ENCODE peak calls at places on chromosomes 4 and X, in nine cellular contexts. One of them, this sample, is unnamed.

GRCh38 chr4:3389186-3389878 is 52.4 kb upstream of the HGFAC start:
- DNase-seq in lung: no peak
- DNase-seq in upper lobe of right lung: peak
- DNase-seq in HT-29: no peak
- DNase-seq in left colon: no peak
- DNase-seq in stimulated activated CD4-positive, alpha-beta T cell treated with anti-CD3 and anti-CD28 coated beads, Interleukin-4, amount 100 ng/mL, for 24 hours: no peak
- DNase-seq in MCF 10A: no peak
- DNase-seq in mucosa of descending colon: no peak
- DNase-seq in choroid plexus epithelial cell: no peak
- DNase-seq in this sample: no peak

GRCh38 chr4:144357970-144358369 is 217.5 kb upstream of the GYPA start:
- DNase-seq in left colon: no peak
- DNase-seq in stimulated activated CD4-positive, alpha-beta T cell treated with anti-CD3 and anti-CD28 coated beads, Interleukin-4, amount 100 ng/mL, for 24 hours: no peak
- DNase-seq in lung: no peak
- DNase-seq in upper lobe of right lung: no peak
- DNase-seq in HT-29: no peak
- DNase-seq in choroid plexus epithelial cell: peak
- DNase-seq in mucosa of descending colon: no peak
- DNase-seq in MCF 10A: no peak
- DNase-seq in this sample: no peak

GRCh38 chr4:87005690-87006461 is 71.1 kb downstream of the AFF1 start:
- DNase-seq in HT-29: peak
- DNase-seq in upper lobe of right lung: no peak
- DNase-seq in lung: no peak
- DNase-seq in MCF 10A: no peak
- DNase-seq in mucosa of descending colon: no peak
- DNase-seq in stimulated activated CD4-positive, alpha-beta T cell treated with anti-CD3 and anti-CD28 coated beads, Interleukin-4, amount 100 ng/mL, for 24 hours: peak
- DNase-seq in choroid plexus epithelial cell: no peak
- DNase-seq in left colon: no peak
- DNase-seq in this sample: peak

GRCh38 chr4:170386974-170387373 is 297.2 kb upstream of the AADAT start:
- DNase-seq in lung: no peak
- DNase-seq in MCF 10A: no peak
- DNase-seq in HT-29: no peak
- DNase-seq in stimulated activated CD4-positive, alpha-beta T cell treated with anti-CD3 and anti-CD28 coated beads, Interleukin-4, amount 100 ng/mL, for 24 hours: no peak
- DNase-seq in left colon: no peak
- DNase-seq in mucosa of descending colon: no peak
- DNase-seq in upper lobe of right lung: no peak
- DNase-seq in choroid plexus epithelial cell: peak
- DNase-seq in this sample: no peak

GRCh38 chr4:187235456-187236170 is 512.0 kb upstream of the FAT1 start:
- DNase-seq in MCF 10A: no peak
- DNase-seq in stimulated activated CD4-positive, alpha-beta T cell treated with anti-CD3 and anti-CD28 coated beads, Interleukin-4, amount 100 ng/mL, for 24 hours: no peak
- DNase-seq in mucosa of descending colon: no peak
- DNase-seq in left colon: no peak
- DNase-seq in lung: no peak
- DNase-seq in upper lobe of right lung: no peak
- DNase-seq in choroid plexus epithelial cell: no peak
- DNase-seq in HT-29: no peak
- DNase-seq in this sample: peak

GRCh38 chrX:150038356-150038755 is 100.1 kb upstream of the EOLA2 start:
- DNase-seq in MCF 10A: no peak
- DNase-seq in mucosa of descending colon: no peak
- DNase-seq in left colon: no peak
- DNase-seq in choroid plexus epithelial cell: peak
- DNase-seq in HT-29: no peak
- DNase-seq in upper lobe of right lung: no peak
- DNase-seq in stimulated activated CD4-positive, alpha-beta T cell treated with anti-CD3 and anti-CD28 coated beads, Interleukin-4, amount 100 ng/mL, for 24 hours: no peak
- DNase-seq in lung: no peak
- DNase-seq in this sample: no peak

GRCh38 chr4:19034089-19034488 is 1012.5 kb upstream of the LCORL start:
- DNase-seq in HT-29: no peak
- DNase-seq in lung: no peak
- DNase-seq in stimulated activated CD4-positive, alpha-beta T cell treated with anti-CD3 and anti-CD28 coated beads, Interleukin-4, amount 100 ng/mL, for 24 hours: no peak
- DNase-seq in choroid plexus epithelial cell: no peak
- DNase-seq in mucosa of descending colon: no peak
- DNase-seq in upper lobe of right lung: no peak
- DNase-seq in left colon: no peak
- DNase-seq in MCF 10A: no peak
- DNase-seq in this sample: no peak

GRCh38 chr4:130563891-130564418 is 1468.0 kb downstream of the C4orf33 start:
- DNase-seq in mucosa of descending colon: no peak
- DNase-seq in stimulated activated CD4-positive, alpha-beta T cell treated with anti-CD3 and anti-CD28 coated beads, Interleukin-4, amount 100 ng/mL, for 24 hours: no peak
- DNase-seq in MCF 10A: no peak
- DNase-seq in upper lobe of right lung: no peak
- DNase-seq in left colon: no peak
- DNase-seq in choroid plexus epithelial cell: no peak
- DNase-seq in HT-29: no peak
- DNase-seq in lung: no peak
- DNase-seq in this sample: no peak

GRCh38 chr4:88985088-88985779 is 71.8 kb downstream of the FAM13A start:
- DNase-seq in left colon: no peak
- DNase-seq in lung: no peak
- DNase-seq in upper lobe of right lung: no peak
- DNase-seq in stimulated activated CD4-positive, alpha-beta T cell treated with anti-CD3 and anti-CD28 coated beads, Interleukin-4, amount 100 ng/mL, for 24 hours: no peak
- DNase-seq in mucosa of descending colon: no peak
- DNase-seq in choroid plexus epithelial cell: peak
- DNase-seq in MCF 10A: peak
- DNase-seq in HT-29: no peak
- DNase-seq in this sample: no peak

GRCh38 chrX:132022115-132022862 is 813 bp upstream of the STK26 start:
- DNase-seq in choroid plexus epithelial cell: peak
- DNase-seq in upper lobe of right lung: no peak
- DNase-seq in left colon: no peak
- DNase-seq in mucosa of descending colon: no peak
- DNase-seq in lung: no peak
- DNase-seq in stimulated activated CD4-positive, alpha-beta T cell treated with anti-CD3 and anti-CD28 coated beads, Interleukin-4, amount 100 ng/mL, for 24 hours: peak
- DNase-seq in HT-29: peak
- DNase-seq in MCF 10A: peak
- DNase-seq in this sample: no peak

GRCh38 chrX:70030242-70030823 is 19.4 kb downstream of the AWAT2 start:
- DNase-seq in left colon: no peak
- DNase-seq in upper lobe of right lung: no peak
- DNase-seq in choroid plexus epithelial cell: peak
- DNase-seq in lung: no peak
- DNase-seq in stimulated activated CD4-positive, alpha-beta T cell treated with anti-CD3 and anti-CD28 coated beads, Interleukin-4, amount 100 ng/mL, for 24 hours: peak
- DNase-seq in HT-29: peak
- DNase-seq in MCF 10A: peak
- DNase-seq in mucosa of descending colon: no peak
- DNase-seq in this sample: peak

GRCh38 chr4:6416518-6417286 is 55.7 kb downstream of the PPP2R2C start:
- DNase-seq in upper lobe of right lung: peak
- DNase-seq in mucosa of descending colon: no peak
- DNase-seq in MCF 10A: no peak
- DNase-seq in left colon: no peak
- DNase-seq in lung: no peak
- DNase-seq in stimulated activated CD4-positive, alpha-beta T cell treated with anti-CD3 and anti-CD28 coated beads, Interleukin-4, amount 100 ng/mL, for 24 hours: no peak
- DNase-seq in choroid plexus epithelial cell: no peak
- DNase-seq in HT-29: no peak
- DNase-seq in this sample: no peak

GRCh38 chr4:7341486-7342222 is 93.1 kb downstream of the PSAPL1 start:
- DNase-seq in choroid plexus epithelial cell: no peak
- DNase-seq in MCF 10A: no peak
- DNase-seq in stimulated activated CD4-positive, alpha-beta T cell treated with anti-CD3 and anti-CD28 coated beads, Interleukin-4, amount 100 ng/mL, for 24 hours: no peak
- DNase-seq in lung: no peak
- DNase-seq in HT-29: no peak
- DNase-seq in left colon: no peak
- DNase-seq in mucosa of descending colon: no peak
- DNase-seq in upper lobe of right lung: no peak
- DNase-seq in this sample: no peak

GRCh38 chr4:35789899-35790574 is 454.3 kb downstream of the ARAP2 start:
- DNase-seq in MCF 10A: no peak
- DNase-seq in left colon: no peak
- DNase-seq in stimulated activated CD4-positive, alpha-beta T cell treated with anti-CD3 and anti-CD28 coated beads, Interleukin-4, amount 100 ng/mL, for 24 hours: no peak
- DNase-seq in mucosa of descending colon: no peak
- DNase-seq in HT-29: no peak
- DNase-seq in lung: no peak
- DNase-seq in choroid plexus epithelial cell: no peak
- DNase-seq in upper lobe of right lung: no peak
- DNase-seq in this sample: no peak

GRCh38 chr4:8310306-8310705 is 40.8 kb downstream of the HTRA3 start:
- DNase-seq in stimulated activated CD4-positive, alpha-beta T cell treated with anti-CD3 and anti-CD28 coated beads, Interleukin-4, amount 100 ng/mL, for 24 hours: no peak
- DNase-seq in left colon: peak
- DNase-seq in lung: no peak
- DNase-seq in choroid plexus epithelial cell: no peak
- DNase-seq in MCF 10A: no peak
- DNase-seq in mucosa of descending colon: no peak
- DNase-seq in HT-29: no peak
- DNase-seq in upper lobe of right lung: peak
- DNase-seq in this sample: no peak

GRCh38 chrX:140141444-140142029 is 176.2 kb upstream of the CXorf66 start:
- DNase-seq in MCF 10A: peak
- DNase-seq in upper lobe of right lung: no peak
- DNase-seq in lung: peak
- DNase-seq in HT-29: peak
- DNase-seq in stimulated activated CD4-positive, alpha-beta T cell treated with anti-CD3 and anti-CD28 coated beads, Interleukin-4, amount 100 ng/mL, for 24 hours: peak
- DNase-seq in left colon: no peak
- DNase-seq in mucosa of descending colon: no peak
- DNase-seq in choroid plexus epithelial cell: peak
- DNase-seq in this sample: peak

GRCh38 chrX:102899940-102900916 is 36.8 kb upstream of the RAB40AL start:
- DNase-seq in stimulated activated CD4-positive, alpha-beta T cell treated with anti-CD3 and anti-CD28 coated beads, Interleukin-4, amount 100 ng/mL, for 24 hours: peak
- DNase-seq in mucosa of descending colon: no peak
- DNase-seq in left colon: no peak
- DNase-seq in HT-29: peak
- DNase-seq in choroid plexus epithelial cell: peak
- DNase-seq in upper lobe of right lung: no peak
- DNase-seq in MCF 10A: peak
- DNase-seq in lung: peak
- DNase-seq in this sample: peak

GRCh38 chr4:110231869-110232268 is 33.5 kb upstream of the ELOVL6 start:
- DNase-seq in left colon: no peak
- DNase-seq in mucosa of descending colon: no peak
- DNase-seq in upper lobe of right lung: no peak
- DNase-seq in HT-29: peak
- DNase-seq in lung: no peak
- DNase-seq in MCF 10A: peak
- DNase-seq in choroid plexus epithelial cell: no peak
- DNase-seq in stimulated activated CD4-positive, alpha-beta T cell treated with anti-CD3 and anti-CD28 coated beads, Interleukin-4, amount 100 ng/mL, for 24 hours: no peak
- DNase-seq in this sample: no peak

GRCh38 chr4:140876597-140877364 is 120.6 kb upstream of the TBC1D9 start:
- DNase-seq in HT-29: no peak
- DNase-seq in mucosa of descending colon: no peak
- DNase-seq in stimulated activated CD4-positive, alpha-beta T cell treated with anti-CD3 and anti-CD28 coated beads, Interleukin-4, amount 100 ng/mL, for 24 hours: no peak
- DNase-seq in MCF 10A: no peak
- DNase-seq in upper lobe of right lung: no peak
- DNase-seq in left colon: no peak
- DNase-seq in lung: no peak
- DNase-seq in choroid plexus epithelial cell: peak
- DNase-seq in this sample: no peak

GRCh38 chr4:96162631-96163030 is 322.7 kb downstream of the PDHA2 start:
- DNase-seq in lung: no peak
- DNase-seq in HT-29: no peak
- DNase-seq in MCF 10A: no peak
- DNase-seq in choroid plexus epithelial cell: peak
- DNase-seq in upper lobe of right lung: no peak
- DNase-seq in stimulated activated CD4-positive, alpha-beta T cell treated with anti-CD3 and anti-CD28 coated beads, Interleukin-4, amount 100 ng/mL, for 24 hours: no peak
- DNase-seq in left colon: no peak
- DNase-seq in mucosa of descending colon: no peak
- DNase-seq in this sample: no peak

GRCh38 chrX:44828008-44828605 is 15.7 kb upstream of the DUSP21 start:
- DNase-seq in left colon: no peak
- DNase-seq in MCF 10A: peak
- DNase-seq in HT-29: no peak
- DNase-seq in stimulated activated CD4-positive, alpha-beta T cell treated with anti-CD3 and anti-CD28 coated beads, Interleukin-4, amount 100 ng/mL, for 24 hours: no peak
- DNase-seq in lung: no peak
- DNase-seq in choroid plexus epithelial cell: peak
- DNase-seq in mucosa of descending colon: no peak
- DNase-seq in upper lobe of right lung: no peak
- DNase-seq in this sample: no peak

GRCh38 chrX:74449937-74450330 is 28.6 kb downstream of the SLC16A2 start:
- DNase-seq in mucosa of descending colon: no peak
- DNase-seq in left colon: no peak
- DNase-seq in choroid plexus epithelial cell: peak
- DNase-seq in lung: no peak
- DNase-seq in MCF 10A: peak
- DNase-seq in stimulated activated CD4-positive, alpha-beta T cell treated with anti-CD3 and anti-CD28 coated beads, Interleukin-4, amount 100 ng/mL, for 24 hours: no peak
- DNase-seq in upper lobe of right lung: no peak
- DNase-seq in HT-29: no peak
- DNase-seq in this sample: no peak

GRCh38 chr4:8820178-8821102 is 51.2 kb downstream of the HMX1 start:
- DNase-seq in choroid plexus epithelial cell: no peak
- DNase-seq in mucosa of descending colon: no peak
- DNase-seq in HT-29: no peak
- DNase-seq in MCF 10A: no peak
- DNase-seq in left colon: no peak
- DNase-seq in lung: no peak
- DNase-seq in stimulated activated CD4-positive, alpha-beta T cell treated with anti-CD3 and anti-CD28 coated beads, Interleukin-4, amount 100 ng/mL, for 24 hours: no peak
- DNase-seq in upper lobe of right lung: peak
- DNase-seq in this sample: no peak

GRCh38 chr4:176137626-176138025 is 57.8 kb downstream of the SPATA4 start:
- DNase-seq in HT-29: no peak
- DNase-seq in upper lobe of right lung: no peak
- DNase-seq in MCF 10A: peak
- DNase-seq in mucosa of descending colon: no peak
- DNase-seq in left colon: no peak
- DNase-seq in choroid plexus epithelial cell: peak
- DNase-seq in stimulated activated CD4-positive, alpha-beta T cell treated with anti-CD3 and anti-CD28 coated beads, Interleukin-4, amount 100 ng/mL, for 24 hours: no peak
- DNase-seq in lung: no peak
- DNase-seq in this sample: no peak

GRCh38 chrX:154805696-154806091 is 409 bp upstream of the MPP1 start:
- DNase-seq in left colon: no peak
- DNase-seq in MCF 10A: peak
- DNase-seq in stimulated activated CD4-positive, alpha-beta T cell treated with anti-CD3 and anti-CD28 coated beads, Interleukin-4, amount 100 ng/mL, for 24 hours: no peak
- DNase-seq in lung: no peak
- DNase-seq in HT-29: peak
- DNase-seq in mucosa of descending colon: no peak
- DNase-seq in upper lobe of right lung: no peak
- DNase-seq in choroid plexus epithelial cell: peak
- DNase-seq in this sample: no peak

GRCh38 chr4:7392438-7393374 is 42.0 kb downstream of the PSAPL1 start:
- DNase-seq in HT-29: no peak
- DNase-seq in lung: no peak
- DNase-seq in MCF 10A: no peak
- DNase-seq in mucosa of descending colon: no peak
- DNase-seq in stimulated activated CD4-positive, alpha-beta T cell treated with anti-CD3 and anti-CD28 coated beads, Interleukin-4, amount 100 ng/mL, for 24 hours: no peak
- DNase-seq in upper lobe of right lung: no peak
- DNase-seq in choroid plexus epithelial cell: peak
- DNase-seq in left colon: no peak
- DNase-seq in this sample: no peak

GRCh38 chr4:52051213-52051614 is at the start of gene SPATA18:
- DNase-seq in choroid plexus epithelial cell: peak
- DNase-seq in lung: no peak
- DNase-seq in HT-29: no peak
- DNase-seq in stimulated activated CD4-positive, alpha-beta T cell treated with anti-CD3 and anti-CD28 coated beads, Interleukin-4, amount 100 ng/mL, for 24 hours: no peak
- DNase-seq in upper lobe of right lung: peak
- DNase-seq in MCF 10A: peak
- DNase-seq in left colon: peak
- DNase-seq in mucosa of descending colon: peak
- DNase-seq in this sample: peak

GRCh38 chr4:61427818-61428495 is 227.8 kb downstream of the ADGRL3 start:
- DNase-seq in upper lobe of right lung: no peak
- DNase-seq in lung: no peak
- DNase-seq in left colon: no peak
- DNase-seq in mucosa of descending colon: no peak
- DNase-seq in MCF 10A: peak
- DNase-seq in HT-29: peak
- DNase-seq in choroid plexus epithelial cell: no peak
- DNase-seq in stimulated activated CD4-positive, alpha-beta T cell treated with anti-CD3 and anti-CD28 coated beads, Interleukin-4, amount 100 ng/mL, for 24 hours: no peak
- DNase-seq in this sample: no peak

GRCh38 chr4:1538096-1538410 is 131.8 kb upstream of the NKX1-1 start:
- DNase-seq in lung: no peak
- DNase-seq in upper lobe of right lung: no peak
- DNase-seq in MCF 10A: no peak
- DNase-seq in stimulated activated CD4-positive, alpha-beta T cell treated with anti-CD3 and anti-CD28 coated beads, Interleukin-4, amount 100 ng/mL, for 24 hours: no peak
- DNase-seq in choroid plexus epithelial cell: no peak
- DNase-seq in mucosa of descending colon: peak
- DNase-seq in HT-29: no peak
- DNase-seq in left colon: no peak
- DNase-seq in this sample: no peak

GRCh38 chr4:80073362-80074008 is 456 bp upstream of the ANTXR2 start:
- DNase-seq in choroid plexus epithelial cell: no peak
- DNase-seq in upper lobe of right lung: no peak
- DNase-seq in mucosa of descending colon: no peak
- DNase-seq in left colon: no peak
- DNase-seq in stimulated activated CD4-positive, alpha-beta T cell treated with anti-CD3 and anti-CD28 coated beads, Interleukin-4, amount 100 ng/mL, for 24 hours: peak
- DNase-seq in MCF 10A: no peak
- DNase-seq in HT-29: no peak
- DNase-seq in lung: no peak
- DNase-seq in this sample: no peak

GRCh38 chrX:73214366-73215094 is at the start of gene NAP1L2:
- DNase-seq in stimulated activated CD4-positive, alpha-beta T cell treated with anti-CD3 and anti-CD28 coated beads, Interleukin-4, amount 100 ng/mL, for 24 hours: peak
- DNase-seq in mucosa of descending colon: peak
- DNase-seq in left colon: peak
- DNase-seq in MCF 10A: no peak
- DNase-seq in HT-29: no peak
- DNase-seq in upper lobe of right lung: peak
- DNase-seq in choroid plexus epithelial cell: peak
- DNase-seq in lung: no peak
- DNase-seq in this sample: peak